ENCODE peak calls at places on chromosomes 16 and 17, in six cellular contexts. V is MM.1S, O is neural progenitor cell, U is GM23248, L is HCT116, E is GM23338. M is an unnamed sample.

GRCh38 chr17:17408236-17408794 is 68.5 kb upstream of the MED9 start:
- DNase-seq in V (no peak), O (no peak), U (peak; percentile 63), L (no peak), E (no peak), M (no peak)

GRCh38 chr17:36749493-36749892 is 148.1 kb downstream of the MRM1 start:
- DNase-seq in V (no peak), O (no peak), U (no peak), L (no peak), E (no peak), M (no peak)

GRCh38 chr16:68450741-68451140 is 2.4 kb upstream of the SMPD3 start:
- DNase-seq in V (no peak), O (no peak), U (peak; percentile 59), L (no peak), E (no peak), M (no peak)

GRCh38 chr16:31335431-31335830 is 19.5 kb upstream of the ITGAX start:
- DNase-seq in V (no peak), O (no peak), U (no peak), L (no peak), E (no peak), M (no peak)

GRCh38 chr17:33012522-33013033 is 20.9 kb downstream of the SPACA3 start:
- DNase-seq in V (no peak), O (no peak), U (peak; percentile 97), L (no peak), E (no peak), M (no peak)

GRCh38 chr17:19579867-19580565 is 46.4 kb downstream of the SLC47A1 start:
- DNase-seq in V (no peak), O (peak; percentile 23), U (peak; percentile 60), L (no peak), E (peak; percentile 66), M (no peak)

GRCh38 chr17:36183001-36183810 is 6.8 kb upstream of the TBC1D3B start:
- DNase-seq in V (peak; percentile 87), O (peak; percentile 94), U (peak; percentile 97), L (peak; percentile 39), E (peak; percentile 92), M (no peak)

GRCh38 chr17:42201155-42201772 is 7.0 kb upstream of the GHDC start:
- DNase-seq in V (no peak), O (no peak), U (no peak), L (no peak), E (no peak), M (no peak)

GRCh38 chr17:59373879-59374495 is 42.5 kb downstream of the YPEL2 start:
- DNase-seq in V (no peak), O (no peak), U (peak; percentile 95), L (no peak), E (no peak), M (no peak)

GRCh38 chr16:63289834-63290460 is 1253.7 kb upstream of the CDH8 start:
- DNase-seq in V (peak; percentile 55), O (peak; percentile 75), U (peak; percentile 38), L (no peak), E (peak; percentile 80), M (peak; percentile 39)

GRCh38 chr16:26983426-26983825 is 83.3 kb upstream of the C16orf82 start:
- DNase-seq in V (no peak), O (no peak), U (peak; percentile 84), L (no peak), E (no peak), M (no peak)

GRCh38 chr17:82815354-82815753 is 24.5 kb downstream of the ZNF750 start:
- DNase-seq in V (no peak), O (no peak), U (no peak), L (no peak), E (no peak), M (no peak)

GRCh38 chr17:79922161-79922569 is 82.9 kb upstream of the CBX4 start:
- DNase-seq in V (no peak), O (no peak), U (peak; percentile 33), L (no peak), E (no peak), M (no peak)

GRCh38 chr17:16999931-17000625 is 28.2 kb upstream of the TNFRSF13B start:
- DNase-seq in V (no peak), O (no peak), U (no peak), L (no peak), E (no peak), M (no peak)

GRCh38 chr17:57099165-57099564 is 14.1 kb downstream of the AKAP1 start:
- DNase-seq in V (no peak), O (no peak), U (no peak), L (no peak), E (no peak), M (peak; percentile 58)

GRCh38 chr16:15401972-15402371 is 6.4 kb downstream of the MPV17L start:
- DNase-seq in V (no peak), O (no peak), U (no peak), L (no peak), E (no peak), M (no peak)

GRCh38 chr16:20763461-20764232 is at the start of gene ACSM3:
- DNase-seq in V (peak; percentile 93), O (peak; percentile 52), U (peak; percentile 74), L (peak; percentile 65), E (peak; percentile 92), M (peak; percentile 89)

GRCh38 chr16:64250866-64251265 is 871.0 kb downstream of the CDH11 start:
- DNase-seq in V (no peak), O (no peak), U (peak; percentile 11), L (no peak), E (no peak), M (no peak)

GRCh38 chr17:38415250-38416194 is 12.7 kb upstream of the ARHGAP23 start:
- DNase-seq in V (peak; percentile 33), O (peak; percentile 61), U (peak; percentile 74), L (peak; percentile 23), E (peak; percentile 87), M (peak; percentile 95)

GRCh38 chr17:45759761-45760160 is 24.4 kb upstream of the CRHR1 start:
- DNase-seq in V (no peak), O (no peak), U (no peak), L (peak; percentile 52), E (peak; percentile 62), M (peak; percentile 20)

GRCh38 chr16:67445913-67446907 is 15.3 kb downstream of the HSD11B2 start:
- DNase-seq in V (no peak), O (no peak), U (no peak), L (no peak), E (no peak), M (no peak)

GRCh38 chr16:67444259-67445125 is 13.6 kb downstream of the HSD11B2 start:
- DNase-seq in V (no peak), O (no peak), U (peak; percentile 39), L (no peak), E (peak; percentile 63), M (no peak)

GRCh38 chr16:67443299-67443698 is 12.4 kb downstream of the HSD11B2 start:
- DNase-seq in V (no peak), O (no peak), U (peak; percentile 76), L (no peak), E (no peak), M (no peak)

GRCh38 chr16:67445441-67445912 is 14.6 kb downstream of the HSD11B2 start:
- DNase-seq in V (no peak), O (no peak), U (no peak), L (no peak), E (no peak), M (no peak)

GRCh38 chr16:67445126-67445426 is 14.2 kb downstream of the HSD11B2 start:
- DNase-seq in V (no peak), O (no peak), U (no peak), L (no peak), E (no peak), M (no peak)
- H3K4me1 ChIP-seq in V (no peaks in the 10 kb centered on the region), O (peaks cover 7% of the 10 kb centered on the region), U (peaks cover 15% of the 10 kb centered on the region), L (no peaks in the 10 kb centered on the region), E (no peaks in the 10 kb centered on the region), M (no peaks in the 10 kb centered on the region)

DNA sequence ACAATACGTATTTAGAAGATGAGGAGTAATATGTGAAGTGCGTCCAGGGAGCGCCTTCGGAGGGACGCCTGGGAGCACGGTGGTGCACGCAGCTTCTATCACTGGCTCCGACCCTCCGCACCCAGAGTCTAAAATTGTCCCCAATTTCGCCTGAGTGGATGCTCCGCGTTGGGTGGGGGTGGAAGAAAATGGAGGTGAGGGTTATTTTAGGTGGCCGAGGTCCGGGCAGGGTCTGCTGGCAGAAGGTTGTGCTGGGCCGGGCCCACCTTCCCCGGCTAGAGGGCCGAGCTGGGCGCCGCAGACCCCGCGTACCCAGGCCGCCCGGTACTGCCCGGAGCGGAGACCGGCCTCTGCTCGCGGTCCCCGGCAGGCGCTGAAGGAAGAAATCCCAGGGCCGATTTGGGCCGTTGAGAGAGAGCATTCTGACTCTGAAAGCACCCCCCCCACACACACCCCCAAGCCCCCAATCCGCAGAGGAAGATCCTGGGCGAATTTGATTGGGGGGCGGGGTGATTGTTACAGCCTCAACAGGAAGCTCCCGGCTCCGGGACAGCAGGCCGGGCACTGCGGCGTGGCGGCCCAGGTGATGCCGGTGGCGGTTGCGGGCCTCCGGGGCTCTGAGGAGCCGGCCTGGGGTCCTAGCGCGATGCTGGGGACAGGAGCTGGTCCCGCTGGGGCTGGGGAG is 3.1 kb downstream of the BAHCC1 start:
- DNase-seq in V (no peak), O (peak; percentile 75), U (no peak), L (no peak), E (peak; percentile 68), M (no peak)
- TF ChIP-seq EZH2phosphoT487 in V (no peak), O (peak; percentile 71), U (no peak), L (no peak), E (no peak), M (no peak)

GRCh38 chr17:55729484-55729883 is 6.8 kb upstream of the TMEM100 start:
- DNase-seq in V (no peak), O (no peak), U (no peak), L (no peak), E (no peak), M (no peak)

GRCh38 chr17:55728833-55729232 is 6.2 kb upstream of the TMEM100 start:
- DNase-seq in V (peak; percentile 28), O (no peak), U (no peak), L (no peak), E (no peak), M (no peak)

GRCh38 chr17:55727920-55728319 is 5.3 kb upstream of the TMEM100 start:
- DNase-seq in V (no peak), O (no peak), U (peak; percentile 25), L (no peak), E (no peak), M (no peak)

GRCh38 chr17:55727275-55727674 is 4.6 kb upstream of the TMEM100 start:
- DNase-seq in V (no peak), O (no peak), U (no peak), L (no peak), E (no peak), M (no peak)

DNA sequence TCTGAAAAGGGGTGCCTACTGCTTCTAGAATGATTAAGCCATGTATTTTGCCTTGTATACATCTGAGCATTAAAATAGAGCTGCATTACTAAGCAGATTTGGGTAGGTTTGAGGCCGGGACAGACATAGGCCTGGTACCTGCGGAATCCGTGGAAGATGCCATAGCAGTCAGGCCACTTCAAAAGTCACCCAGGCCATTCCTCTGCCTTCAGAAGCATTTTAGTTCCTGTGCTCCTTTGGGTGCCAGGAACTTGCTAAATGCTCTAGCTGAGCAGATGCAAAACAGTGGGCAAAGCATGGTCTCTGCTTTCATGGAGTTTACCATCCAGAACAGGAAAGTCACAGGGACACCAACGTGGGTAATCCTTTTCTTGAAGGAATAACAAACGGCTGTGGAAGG is 5.7 kb upstream of the TMEM100 start:
- DNase-seq in V (no peak), O (no peak), U (no peak), L (no peak), E (no peak), M (no peak)
- H3K4me1 ChIP-seq in V (no peaks in the 10 kb centered on the region), O (peaks cover 26% of the 10 kb centered on the region), U (peaks cover 52% of the 10 kb centered on the region), L (no peaks in the 10 kb centered on the region), E (peaks cover 21% of the 10 kb centered on the region), M (peaks cover 10% of the 10 kb centered on the region)

GRCh38 chr17:8865385-8865784 is 2.1 kb downstream of the PIK3R6 start:
- DNase-seq in V (no peak), O (no peak), U (no peak), L (no peak), E (no peak), M (no peak)
- TF ChIP-seq EZH2phosphoT487 in V (no peak), O (no peak), U (no peak), L (no peak), E (no peak), M (no peak)